ENCODE peak calls at places on chromosomes 11 and 22, in ten cellular contexts. X is ovary; D is neural crest cell; T is amniotic stem cell; M is tibial artery; K is RKO; A is GM12865; N is CD4-positive, alpha-beta T cell; W is ascending aorta; S is stimulated activated CD8-positive, alpha-beta memory T cell treated with anti-CD3 and anti-CD28 coated beads, Interleukin-4, amount 100 ng/mL, for 4 hours. P is an unnamed sample.

GRCh38 chr11:69166186-69167115 is 10.7 kb downstream of the SMIM38 start:
- DNase-seq in X (no peak), D (no peak), T (peak), M (peak), K (peak), A (peak), N (no peak), W (peak), S (no peak), P (peak)

GRCh38 chr11:88604255-88604654 is 266.7 kb upstream of the CTSC start:
- DNase-seq in X (no peak), D (no peak), T (no peak), M (no peak), K (no peak), A (no peak), N (no peak), W (no peak), S (no peak), P (peak)

GRCh38 chr11:111602865-111603632 is 800 bp downstream of the SIK2 start:
- DNase-seq in X (no peak), D (peak), T (no peak), M (no peak), K (peak), A (peak), N (no peak), W (peak), S (no peak), P (peak)

GRCh38 chr22:28899199-28899853 is 16.0 kb downstream of the ZNRF3 start:
- DNase-seq in X (no peak), D (no peak), T (no peak), M (no peak), K (no peak), A (peak), N (peak), W (no peak), S (no peak), P (peak)

GRCh38 chr11:70488171-70488570 is 89.8 kb downstream of the CTTN start:
- DNase-seq in X (no peak), D (no peak), T (no peak), M (no peak), K (no peak), A (no peak), N (no peak), W (no peak), S (no peak), P (no peak)

GRCh38 chr22:30210235-30210831 is 36.2 kb downstream of the LIF start:
- DNase-seq in X (no peak), D (peak), T (no peak), M (no peak), K (peak), A (no peak), N (no peak), W (no peak), S (no peak), P (no peak)

GRCh38 chr11:8018742-8019631 is 31.9 kb downstream of the EIF3F start:
- DNase-seq in X (peak), D (peak), T (peak), M (peak), K (no peak), A (peak), N (peak), W (peak), S (no peak), P (peak)

GRCh38 chr11:113034591-113034990 is 73.4 kb downstream of the NCAM1 start:
- DNase-seq in X (no peak), D (no peak), T (no peak), M (no peak), K (no peak), A (no peak), N (no peak), W (no peak), S (no peak), P (no peak)

GRCh38 chr11:33941637-33942160 is 49.8 kb upstream of the LMO2 start:
- DNase-seq in X (no peak), D (no peak), T (no peak), M (peak), K (no peak), A (peak), N (no peak), W (peak), S (no peak), P (no peak)

GRCh38 chr22:19598054-19598855 is 74.0 kb upstream of the CLDN5 start:
- DNase-seq in X (no peak), D (no peak), T (no peak), M (no peak), K (no peak), A (no peak), N (peak), W (no peak), S (no peak), P (no peak)

GRCh38 chr11:121770933-121771332 is 318.2 kb upstream of the SORL1-AS1 start:
- DNase-seq in X (no peak), D (no peak), T (no peak), M (no peak), K (no peak), A (no peak), N (no peak), W (no peak), S (no peak), P (no peak)

GRCh38 chr11:73029408-73029807 is 112.7 kb downstream of the FCHSD2 start:
- DNase-seq in X (no peak), D (no peak), T (no peak), M (no peak), K (no peak), A (no peak), N (no peak), W (no peak), S (no peak), P (no peak)

GRCh38 chr11:88105952-88106351 is 69.3 kb downstream of the RAB38 start:
- DNase-seq in X (no peak), D (no peak), T (no peak), M (no peak), K (no peak), A (peak), N (no peak), W (no peak), S (no peak), P (no peak)

GRCh38 chr22:39498368-39498767 is 3.7 kb upstream of the MIEF1 start:
- DNase-seq in X (no peak), D (no peak), T (no peak), M (no peak), K (no peak), A (no peak), N (no peak), W (no peak), S (no peak), P (no peak)

GRCh38 chr11:99423435-99423983 is 402.8 kb downstream of the CNTN5 start:
- DNase-seq in X (no peak), D (no peak), T (no peak), M (no peak), K (no peak), A (no peak), N (no peak), W (no peak), S (no peak), P (no peak)

GRCh38 chr11:119666463-119667131 is 62.4 kb downstream of the NECTIN1 start:
- DNase-seq in X (peak), D (peak), T (no peak), M (peak), K (peak), A (peak), N (peak), W (peak), S (peak), P (peak)

GRCh38 chr11:105268404-105269062 is 129.0 kb upstream of the CARD18 start:
- DNase-seq in X (no peak), D (no peak), T (no peak), M (no peak), K (no peak), A (no peak), N (no peak), W (no peak), S (no peak), P (no peak)

GRCh38 chr22:39097098-39098020 is at the start of gene APOBEC3H:
- DNase-seq in X (no peak), D (no peak), T (no peak), M (no peak), K (no peak), A (peak), N (no peak), W (no peak), S (no peak), P (no peak)

GRCh38 chr11:299951-300735 is 817 bp upstream of the IFITM5 start:
- DNase-seq in X (no peak), D (no peak), T (no peak), M (no peak), K (no peak), A (no peak), N (no peak), W (no peak), S (no peak), P (peak)

GRCh38 chr11:26483101-26483500 is 89.0 kb downstream of the MUC15 start:
- DNase-seq in X (no peak), D (no peak), T (no peak), M (no peak), K (no peak), A (no peak), N (no peak), W (no peak), S (no peak), P (peak)

GRCh38 chr11:17828311-17828751 is 93.8 kb downstream of the KCNC1 start:
- DNase-seq in X (peak), D (no peak), T (no peak), M (peak), K (no peak), A (no peak), N (no peak), W (peak), S (no peak), P (peak)

GRCh38 chr11:75161506-75161905 is 10.6 kb downstream of the SLCO2B1 start:
- DNase-seq in X (no peak), D (no peak), T (no peak), M (no peak), K (no peak), A (no peak), N (no peak), W (no peak), S (no peak), P (no peak)

GRCh38 chr11:119306373-119306890 is 10.5 kb downstream of the MCAM start:
- DNase-seq in X (peak), D (no peak), T (no peak), M (peak), K (no peak), A (no peak), N (peak), W (peak), S (no peak), P (peak)

GRCh38 chr11:61378713-61379313 is 13.6 kb upstream of the TMEM216 start:
- DNase-seq in X (peak), D (no peak), T (peak), M (peak), K (no peak), A (no peak), N (no peak), W (peak), S (no peak), P (peak)

GRCh38 chr11:66686801-66687750 is 9.4 kb upstream of the RBM4B start:
- DNase-seq in X (no peak), D (no peak), T (no peak), M (no peak), K (no peak), A (no peak), N (no peak), W (no peak), S (no peak), P (no peak)

GRCh38 chr22:45441158-45441557 is 27.7 kb downstream of the RIBC2 start:
- DNase-seq in X (peak), D (peak), T (peak), M (peak), K (peak), A (peak), N (peak), W (peak), S (no peak), P (peak)

GRCh38 chr22:22815397-22816170 is 72.0 kb upstream of the IGLL5 start:
- DNase-seq in X (no peak), D (no peak), T (no peak), M (no peak), K (no peak), A (peak), N (no peak), W (no peak), S (no peak), P (no peak)

GRCh38 chr11:2464451-2465165 is 19.8 kb downstream of the KCNQ1 start:
- DNase-seq in X (no peak), D (no peak), T (no peak), M (no peak), K (no peak), A (no peak), N (no peak), W (no peak), S (no peak), P (no peak)

GRCh38 chr11:134497586-134497985 is 85.5 kb upstream of the B3GAT1 start:
- DNase-seq in X (no peak), D (no peak), T (no peak), M (no peak), K (no peak), A (no peak), N (no peak), W (peak), S (no peak), P (no peak)

GRCh38 chr22:30829901-30830550 is 135.4 kb downstream of the OSBP2 start:
- DNase-seq in X (no peak), D (no peak), T (peak), M (no peak), K (peak), A (no peak), N (no peak), W (peak), S (no peak), P (peak)

GRCh38 chr11:69614085-69614484 is 26.9 kb upstream of the CCND1 start:
- DNase-seq in X (no peak), D (no peak), T (no peak), M (no peak), K (no peak), A (no peak), N (no peak), W (peak), S (no peak), P (no peak)

GRCh38 chr22:50444663-50445062 is 30.2 kb downstream of the SBF1 start:
- DNase-seq in X (peak), D (no peak), T (no peak), M (no peak), K (peak), A (no peak), N (no peak), W (no peak), S (no peak), P (peak)

GRCh38 chr22:39940757-39941305 is 19.4 kb upstream of the TMA7B start:
- DNase-seq in X (no peak), D (no peak), T (no peak), M (no peak), K (no peak), A (peak), N (no peak), W (no peak), S (no peak), P (no peak)

GRCh38 chr22:20239951-20240773 is 28.0 kb downstream of the RTN4R start:
- DNase-seq in X (peak), D (peak), T (no peak), M (no peak), K (no peak), A (no peak), N (no peak), W (no peak), S (no peak), P (no peak)

GRCh38 chr11:73205666-73206343 is 12.3 kb upstream of the P2RY2 start:
- DNase-seq in X (no peak), D (no peak), T (no peak), M (no peak), K (no peak), A (no peak), N (no peak), W (peak), S (no peak), P (no peak)

GRCh38 chr22:26450453-26451185 is 21.6 kb downstream of the ASPHD2 start:
- DNase-seq in X (no peak), D (no peak), T (no peak), M (no peak), K (no peak), A (no peak), N (no peak), W (peak), S (no peak), P (no peak)

P was measured in fibroblast of gingiva.